ENCODE peak calls at places on chromosomes 2 and 18, in six cellular contexts. E, U, J, A, B and Z are unnamed samples.

GRCh38 chr2:106280653-106281202 is 86.6 kb upstream of the UXS1 start:
- DNase-seq in E (no peak), U (no peak), J (no peak), A (no peak), B (no peak), Z (no peak)

GRCh38 chr18:13836559-13836958 is 12.6 kb downstream of the MC5R start:
- DNase-seq in E (no peak), U (no peak), J (no peak), A (no peak), B (no peak), Z (no peak)

GRCh38 chr2:20188851-20189250 is 36.1 kb downstream of the SDC1 start:
- DNase-seq in E (peak; percentile 64), U (no peak), J (no peak), A (no peak), B (no peak), Z (peak; percentile 66)

GRCh38 chr18:76923485-76924085 is 101.2 kb downstream of the ZNF236 start:
- DNase-seq in E (peak; percentile 15), U (peak; percentile 17), J (peak; percentile 15), A (peak; percentile 29), B (no peak), Z (peak; percentile 65)

GRCh38 chr18:45054595-45054994 is 373.9 kb downstream of the SETBP1 start:
- DNase-seq in E (no peak), U (no peak), J (no peak), A (no peak), B (peak; percentile 12), Z (no peak)

GRCh38 chr2:3223080-3223923 is 154.3 kb downstream of the EIPR1 start:
- DNase-seq in E (no peak), U (peak; percentile 86), J (no peak), A (no peak), B (no peak), Z (no peak)

GRCh38 chr2:130251865-130252620 is 53.8 kb upstream of the TUBA3E start:
- DNase-seq in E (no peak), U (no peak), J (no peak), A (no peak), B (no peak), Z (peak; percentile 32)

GRCh38 chr2:9071032-9071431 is 67.5 kb upstream of the MBOAT2 start:
- DNase-seq in E (no peak), U (peak; percentile 89), J (peak; percentile 21), A (peak; percentile 67), B (peak; percentile 69), Z (no peak)

GRCh38 chr2:26336719-26337118 is 9.2 kb upstream of the SELENOI start:
- DNase-seq in E (no peak), U (no peak), J (no peak), A (no peak), B (no peak), Z (no peak)

GRCh38 chr2:195660265-195660890 is 3.4 kb downstream of the SLC39A10 start:
- DNase-seq in E (peak; percentile 58), U (peak; percentile 82), J (no peak), A (peak; percentile 72), B (peak; percentile 66), Z (peak; percentile 40)

GRCh38 chr2:108586116-108586515 is 51.8 kb downstream of the LIMS1 start:
- DNase-seq in E (no peak), U (peak; percentile 75), J (no peak), A (peak; percentile 60), B (no peak), Z (no peak)

GRCh38 chr2:191916826-191917225 is 69.9 kb upstream of the CAVIN2 start:
- DNase-seq in E (no peak), U (no peak), J (no peak), A (no peak), B (no peak), Z (no peak)

GRCh38 chr2:240463274-240463865 is 27.9 kb downstream of the GPC1 start:
- DNase-seq in E (no peak), U (no peak), J (no peak), A (no peak), B (no peak), Z (peak; percentile 22)

GRCh38 chr18:33460681-33461080 is 20.2 kb upstream of the CCDC178 start:
- DNase-seq in E (no peak), U (no peak), J (no peak), A (no peak), B (no peak), Z (no peak)

GRCh38 chr2:226611944-226612318 is 187.7 kb downstream of the IRS1 start:
- DNase-seq in E (no peak), U (peak; percentile 79), J (no peak), A (no peak), B (no peak), Z (no peak)

GRCh38 chr2:104289646-104290565 is 564.0 kb upstream of the POU3F3 start:
- DNase-seq in E (no peak), U (no peak), J (no peak), A (no peak), B (no peak), Z (no peak)

GRCh38 chr2:168355110-168355509 is 101.0 kb upstream of the CERS6 start:
- DNase-seq in E (no peak), U (no peak), J (no peak), A (no peak), B (no peak), Z (no peak)

GRCh38 chr18:34990571-34990970 is 50.6 kb upstream of the MAPRE2 start:
- DNase-seq in E (no peak), U (peak; percentile 11), J (no peak), A (peak; percentile 68), B (no peak), Z (no peak)

GRCh38 chr2:85713836-85714235 is 19.7 kb downstream of the GNLY start:
- DNase-seq in E (no peak), U (no peak), J (no peak), A (no peak), B (no peak), Z (peak; percentile 17)

GRCh38 chr2:102615620-102616436 is 3.5 kb upstream of the SLC9A2 start:
- DNase-seq in E (peak; percentile 51), U (peak; percentile 57), J (no peak), A (peak; percentile 65), B (peak; percentile 36), Z (peak; percentile 62)

GRCh38 chr2:160228141-160228963 is 28.3 kb upstream of the ITGB6 start:
- DNase-seq in E (no peak), U (peak; percentile 87), J (no peak), A (peak; percentile 85), B (no peak), Z (no peak)

GRCh38 chr2:85706604-85707296 is 12.6 kb downstream of the GNLY start:
- DNase-seq in E (no peak), U (no peak), J (no peak), A (no peak), B (no peak), Z (no peak)

GRCh38 chr18:50126466-50126865 is 68.5 kb downstream of the MYO5B start:
- DNase-seq in E (no peak), U (no peak), J (no peak), A (no peak), B (no peak), Z (no peak)

GRCh38 chr2:68620762-68621161 is 22.6 kb upstream of the PROKR1 start:
- DNase-seq in E (no peak), U (no peak), J (no peak), A (no peak), B (no peak), Z (no peak)

GRCh38 chr2:173854840-173855239 is 110.3 kb downstream of the SP3 start:
- DNase-seq in E (no peak), U (peak; percentile 58), J (no peak), A (no peak), B (no peak), Z (no peak)

GRCh38 chr2:164560902-164561301 is 60.4 kb downstream of the GRB14 start:
- DNase-seq in E (no peak), U (no peak), J (no peak), A (no peak), B (no peak), Z (no peak)

GRCh38 chr2:164558450-164558849 is 62.8 kb downstream of the GRB14 start:
- DNase-seq in E (no peak), U (no peak), J (no peak), A (no peak), B (no peak), Z (no peak)

GRCh38 chr2:164561991-164562390 is 59.3 kb downstream of the GRB14 start:
- DNase-seq in E (no peak), U (no peak), J (no peak), A (no peak), B (no peak), Z (no peak)

GRCh38 chr2:164561416-164561815 is 59.9 kb downstream of the GRB14 start:
- DNase-seq in E (no peak), U (no peak), J (no peak), A (no peak), B (no peak), Z (no peak)

DNA sequence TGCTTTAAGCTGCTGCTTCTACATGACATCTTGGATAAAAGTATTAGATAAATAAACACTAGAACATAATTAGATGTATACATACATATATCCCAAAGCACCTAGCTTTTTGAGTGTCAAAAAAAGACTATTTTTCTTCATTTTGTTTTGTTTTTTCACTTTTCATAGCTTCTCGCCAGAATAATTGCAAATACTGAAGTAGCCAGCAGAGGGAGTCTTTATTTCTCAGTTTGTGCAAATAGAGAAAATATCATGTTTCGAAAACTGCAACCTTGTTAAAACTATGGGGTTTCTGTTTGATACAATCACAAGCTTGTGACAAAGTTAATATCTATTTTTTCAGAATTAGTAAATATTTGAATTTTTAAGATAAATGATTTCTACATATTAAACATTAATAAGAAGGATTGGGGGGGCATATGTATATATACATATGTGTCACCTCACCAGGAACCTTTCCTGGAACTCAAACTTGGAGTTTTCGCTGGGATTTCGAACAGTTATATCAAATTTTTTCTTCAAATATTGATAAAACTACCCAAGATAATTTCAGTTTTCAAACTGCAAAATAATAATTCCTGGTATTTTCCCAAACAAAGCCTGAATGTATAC is 61.0 kb downstream of the GRB14 start:
- DNase-seq in E (peak; percentile 18), U (peak; percentile 16), J (no peak), A (peak; percentile 35), B (no peak), Z (no peak)
- H2BK120ac ChIP-seq in E (no peak overlapping the region), U (no peak overlapping the region), J (no peak overlapping the region), A (no peak overlapping the region), B (no peak overlapping the region), Z (no peak overlapping the region)

DNA sequence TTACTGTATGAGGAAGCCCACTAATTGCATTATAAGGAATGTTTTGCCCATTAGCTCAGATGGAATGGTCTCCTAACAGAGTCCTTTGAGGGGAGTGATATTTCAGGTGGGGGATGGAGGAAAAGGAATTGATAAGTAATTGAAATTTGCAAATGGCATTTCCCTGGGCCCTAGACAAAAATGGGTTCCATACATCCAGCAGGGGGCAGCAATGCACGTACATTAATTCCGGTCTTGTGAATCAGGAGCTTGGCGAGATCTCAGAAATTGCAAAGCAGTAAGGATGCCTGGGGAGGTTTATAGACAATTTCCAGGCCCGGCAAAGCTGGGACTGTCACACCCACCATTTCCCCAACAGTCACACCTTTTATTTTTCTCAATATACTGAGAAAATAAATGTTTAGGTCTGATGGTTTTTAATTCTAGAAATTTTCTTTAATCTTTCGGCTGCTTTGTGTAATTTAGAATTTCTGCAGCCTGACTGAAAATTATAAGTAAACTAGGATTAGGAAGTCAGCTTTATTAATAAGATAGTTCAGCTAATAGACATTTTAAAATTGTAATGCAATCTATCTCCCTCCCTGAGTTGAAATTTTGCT is 122.8 kb downstream of the LYPD1 start:
- DNase-seq in E (peak; percentile 69), U (peak; percentile 85), J (peak; percentile 29), A (peak; percentile 72), B (peak; percentile 50), Z (peak; percentile 63)
- H4K91ac ChIP-seq in E (no peak overlapping the region), U (no peak overlapping the region), J (no peak overlapping the region), A (no peak overlapping the region), B (no peak overlapping the region), Z (no peak overlapping the region)

GRCh38 chr2:137964066-137964858 is at the start of gene HNMT:
- DNase-seq in E (peak; percentile 33), U (peak; percentile 55), J (no peak), A (peak; percentile 92), B (peak; percentile 12), Z (peak; percentile 52)
- H2BK120ac ChIP-seq in E (no peak within 1 kb of the TSS), U (peak within 1 kb of the TSS; percentile 97), J (peak within 1 kb of the TSS; percentile 60), A (peak within 1 kb of the TSS; percentile 50), B (peak within 1 kb of the TSS; percentile 86), Z (no peak within 1 kb of the TSS)

GRCh38 chr2:188598551-188598950 is 306.9 kb downstream of the GULP1 start:
- DNase-seq in E (no peak), U (no peak), J (no peak), A (peak; percentile 24), B (no peak), Z (no peak)
- H4K91ac ChIP-seq in E (no peak overlapping the region), U (no peak overlapping the region), J (no peak overlapping the region), A (no peak overlapping the region), B (no peak overlapping the region), Z (no peak overlapping the region)